ENCODE peak calls at places on chromosomes 2 and 18, in four cellular contexts. Q is HL-60, D is suprapubic skin, U is neural progenitor cell. M is an unnamed sample.

GRCh38 chr2:233668605-233669260 is 3.0 kb upstream of the UGT1A9 start:
- DNase-seq in U (no peak), Q (no peak), D (no peak), M (no peak)

GRCh38 chr18:72768681-72769229 is 99.0 kb downstream of the NETO1 start:
- DNase-seq in Q (no peak), D (no peak), U (peak; percentile 28), M (no peak)

GRCh38 chr2:88211809-88212154 is 41.6 kb downstream of the THNSL2 start:
- DNase-seq in Q (no peak), U (no peak), D (no peak), M (no peak)

GRCh38 chr2:95264626-95265025 is 9.6 kb upstream of the PROM2 start:
- DNase-seq in Q (no peak), U (no peak), D (no peak), M (no peak)

GRCh38 chr2:121904656-121905055 is 149.2 kb downstream of the TSN start:
- DNase-seq in U (no peak), D (no peak), Q (no peak), M (no peak)

GRCh38 chr2:111624401-111625156 is 259.4 kb downstream of the ANAPC1 start:
- DNase-seq in D (no peak), U (no peak), Q (peak; percentile 70), M (no peak)

GRCh38 chr2:6578417-6578816 is 287.3 kb downstream of the CMPK2 start:
- DNase-seq in Q (no peak), D (no peak), U (no peak), M (no peak)

GRCh38 chr2:161136696-161137324 is 23.4 kb upstream of the TANK start:
- DNase-seq in D (no peak), U (no peak), Q (peak; percentile 25), M (no peak)

GRCh38 chr2:191637182-191638078 is 40.5 kb upstream of the NABP1 start:
- DNase-seq in U (no peak), Q (no peak), D (no peak), M (no peak)

GRCh38 chr18:79529991-79530390 is 134.3 kb downstream of the NFATC1 start:
- DNase-seq in Q (no peak), D (peak; percentile 46), U (no peak), M (no peak)

DNA sequence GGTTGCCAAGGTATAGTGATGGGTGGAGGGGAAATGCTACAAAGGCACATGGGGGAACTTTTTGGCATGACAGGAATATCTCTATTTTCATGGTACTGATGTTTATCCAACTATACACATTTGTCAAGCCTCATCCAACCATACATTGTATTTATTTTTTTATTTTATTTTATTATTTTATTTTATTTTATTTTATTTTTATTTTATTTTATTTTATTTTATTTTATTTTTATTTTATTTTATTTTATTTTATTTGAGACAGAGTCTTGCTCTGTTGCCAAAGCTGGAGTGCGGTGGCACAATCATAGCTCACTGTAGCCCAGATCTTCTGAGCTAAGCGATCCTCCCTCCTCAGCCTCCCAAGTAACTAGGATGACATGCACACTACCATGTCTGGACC is 219.1 kb downstream of the ZRANB3 start:
- DNase-seq in D (no peak), U (no peak), Q (no peak), M (no peak)
- TF ChIP-seq CTCF in D (no peak), U (no peak), Q (no peak), M (no peak)

GRCh38 chr2:54755641-54756326 is 32.3 kb downstream of the EML6 start:
- DNase-seq in Q (no peak), D (no peak), U (no peak), M (no peak)
- TF ChIP-seq CTCF in Q (no peak), D (no peak), U (no peak), M (no peak)

DNA sequence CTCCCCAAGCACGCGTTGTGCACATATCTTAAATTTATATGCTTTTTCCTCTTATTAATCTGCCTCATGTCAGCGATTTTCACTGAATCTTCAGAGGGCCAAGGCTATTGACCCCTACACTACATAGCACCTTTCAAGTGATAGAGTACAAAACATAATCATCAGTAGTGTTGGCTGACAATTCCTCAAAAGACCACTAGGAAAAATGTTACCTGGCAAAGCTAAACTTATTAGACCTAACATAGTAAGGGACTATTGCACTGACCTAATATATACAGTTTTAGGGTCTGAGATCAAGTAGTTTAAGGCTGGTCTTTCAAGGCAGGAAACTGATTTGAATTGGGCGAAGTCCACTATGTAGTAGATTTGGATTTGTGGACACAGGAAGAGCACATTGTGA is 244.2 kb upstream of the ZC3H15 start:
- DNase-seq in Q (no peak), D (no peak), U (no peak), M (no peak)
- TF ChIP-seq CTCF in Q (no peak), D (no peak), U (peak; percentile 6), M (no peak)

GRCh38 chr2:100320547-100321180 is 1.6 kb downstream of the LONRF2 start:
- DNase-seq in U (no peak), Q (no peak), D (no peak), M (peak; percentile 3)

GRCh38 chr2:100321181-100321880 is 970 bp downstream of the LONRF2 start:
- DNase-seq in Q (peak; percentile 6), U (peak; percentile 80), D (no peak), M (peak; percentile 64)

GRCh38 chr2:100321881-100322820 is at the start of gene LONRF2:
- DNase-seq in U (peak; percentile 67), Q (peak; percentile 4), D (no peak), M (peak; percentile 63)

DNA sequence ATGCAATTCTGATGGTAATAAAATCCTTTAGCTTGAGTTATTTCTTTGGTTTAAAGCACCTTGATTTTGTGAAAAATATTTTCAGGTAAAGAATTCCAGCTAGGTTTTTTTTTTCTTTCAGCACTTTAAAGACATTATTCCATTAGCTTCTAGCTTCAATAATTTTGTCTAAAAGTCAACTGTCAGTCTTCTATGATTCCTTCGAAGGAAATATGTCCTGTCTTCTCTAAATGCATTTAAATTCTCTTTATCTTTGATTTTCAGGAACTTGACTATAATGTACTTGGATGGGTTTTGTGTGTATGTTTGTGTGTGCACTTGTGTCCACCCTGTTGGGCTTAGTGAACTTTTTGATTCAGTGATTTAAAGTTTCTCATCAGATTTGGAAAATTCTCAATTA is 4.7 kb downstream of the LONRF2 start:
- DNase-seq in U (peak; percentile 13), Q (no peak), D (no peak), M (no peak)
- TF ChIP-seq CTCF in U (no peak), Q (no peak), D (no peak), M (no peak)

DNA sequence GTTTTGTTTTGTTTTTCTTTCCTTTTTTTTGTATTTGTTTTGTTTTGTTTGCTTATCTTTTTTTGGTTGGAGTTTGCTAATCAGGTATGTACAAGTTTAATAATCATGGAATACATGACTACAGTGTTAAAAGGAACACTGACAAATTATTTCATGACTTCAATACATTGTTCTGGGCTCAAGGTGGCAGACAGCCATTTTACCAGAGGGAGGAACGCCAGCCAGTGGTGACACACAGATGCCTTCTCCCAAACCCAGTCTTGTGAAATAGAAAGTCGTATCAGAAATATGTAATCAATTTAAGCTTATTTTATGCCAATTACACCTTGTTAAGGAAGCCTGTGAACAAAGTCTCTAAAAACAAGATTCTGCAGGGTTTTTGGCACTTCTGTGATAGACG is 264.0 kb upstream of the EPHA4 start:
- DNase-seq in Q (no peak), D (no peak), U (no peak), M (no peak)
- TF ChIP-seq CTCF in Q (no peak), D (no peak), U (no peak), M (no peak)

DNA sequence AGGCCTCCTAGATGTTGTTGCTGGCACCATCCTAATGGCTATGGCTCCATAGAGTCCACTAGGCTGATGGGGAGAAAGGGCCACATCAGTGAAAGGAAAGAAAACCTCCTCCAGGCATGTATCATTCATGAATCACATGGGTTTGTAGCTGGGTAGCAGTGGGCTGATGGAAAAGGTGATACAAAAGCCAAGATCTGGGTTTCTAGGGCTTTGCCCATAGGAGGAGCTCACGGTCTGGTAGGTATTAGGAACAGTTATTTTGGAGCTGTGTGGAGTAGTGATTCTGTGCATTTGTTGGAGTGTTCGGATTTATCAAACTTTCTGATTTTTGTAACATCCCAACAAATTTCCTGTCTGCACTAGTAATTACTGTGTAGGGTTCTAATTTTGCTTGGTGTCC is 259.2 kb downstream of the SLC4A3 start:
- DNase-seq in Q (no peak), D (no peak), U (peak; percentile 31), M (no peak)
- TF ChIP-seq CTCF in Q (no peak), D (no peak), U (peak; percentile 43), M (no peak)

DNA sequence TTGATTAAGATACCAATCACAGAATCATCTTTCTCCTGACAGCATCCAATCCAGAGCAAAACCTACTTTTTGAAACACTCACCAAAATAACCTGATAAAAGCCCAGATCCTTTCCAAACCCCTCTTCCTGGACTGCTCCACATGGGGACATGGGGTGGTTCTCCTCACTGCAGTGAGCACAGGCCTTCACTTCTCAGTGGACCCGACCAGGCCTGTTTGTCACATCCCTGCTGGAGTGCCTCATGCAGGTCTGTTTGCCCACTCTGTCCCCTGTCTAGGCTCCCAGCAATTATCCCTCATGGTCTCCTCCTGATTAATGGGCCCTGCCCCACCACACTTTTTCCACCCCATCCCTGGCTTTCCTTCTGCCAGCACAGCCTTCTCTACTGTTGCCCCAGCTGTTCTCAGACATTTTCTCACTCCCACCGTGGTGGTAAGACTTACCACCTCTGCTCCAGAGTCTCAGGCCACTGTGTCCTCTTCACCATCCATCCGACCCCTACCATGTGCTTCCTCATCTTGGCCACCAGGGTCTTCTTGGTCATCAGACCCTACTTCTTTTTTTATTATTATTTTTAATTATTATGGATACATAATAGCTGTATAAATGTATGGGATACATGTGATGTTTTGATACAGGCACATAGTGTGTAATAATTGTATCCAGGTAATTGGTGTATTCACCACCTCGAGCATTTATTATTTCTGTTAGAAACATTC is 21.1 kb downstream of the MRPL30 start:
- DNase-seq in D (no peak), U (no peak), Q (no peak), M (no peak)
- TF ChIP-seq CTCF in D (no peak), U (no peak), Q (no peak), M (no peak)

GRCh38 chr2:171529914-171530313 is 7.6 kb downstream of the CYBRD1 start:
- DNase-seq in D (no peak), U (no peak), Q (no peak), M (no peak)
- TF ChIP-seq CTCF in D (no peak), U (peak; percentile 50), Q (peak; percentile 53), M (peak; percentile 35)

M was measured in nephron progenitor cell.